ENCODE peak calls at places on chromosomes 2 and 18, in four cellular contexts. M, P, K and R are unnamed samples.

GRCh38 chr2:26399781-26400376 is 1.8 kb upstream of the DRC1 start:
- DNase-seq in K (no peak), P (no peak), M (no peak), R (peak; percentile 28)

GRCh38 chr2:136117391-136117841 is 533 bp downstream of the CXCR4 start:
- DNase-seq in M (no peak), K (no peak), P (no peak), R (peak; percentile 45)

GRCh38 chr18:12750076-12750707 is 47.4 kb downstream of the PSMG2 start:
- DNase-seq in M (no peak), K (no peak), P (peak; percentile 23), R (no peak)

GRCh38 chr2:144183744-144184143 is 336.2 kb downstream of the ZEB2 start:
- DNase-seq in M (no peak), P (peak; percentile 61), K (no peak), R (no peak)

GRCh38 chr2:160220545-160221009 is 20.5 kb upstream of the ITGB6 start:
- DNase-seq in P (no peak), M (no peak), K (no peak), R (no peak)

GRCh38 chr2:107735206-107735605 is 91.5 kb upstream of the RGPD4 start:
- DNase-seq in K (no peak), M (no peak), P (no peak), R (no peak)

GRCh38 chr2:176844461-176844860 is 368.1 kb upstream of the HNRNPA3 start:
- DNase-seq in M (no peak), K (no peak), P (no peak), R (no peak)

GRCh38 chr18:8865934-8866333 is 160.6 kb downstream of the MTCL1 start:
- DNase-seq in M (peak; percentile 64), K (no peak), P (no peak), R (no peak)

GRCh38 chr18:5444269-5444668 is 99.5 kb downstream of the EPB41L3 start:
- DNase-seq in M (no peak), P (no peak), K (no peak), R (no peak)

GRCh38 chr2:194765723-194766122 is 891.3 kb upstream of the SLC39A10 start:
- DNase-seq in P (no peak), K (no peak), M (no peak), R (no peak)

GRCh38 chr2:112938904-112939303 is 27.9 kb downstream of the IL37 start:
- DNase-seq in P (no peak), K (no peak), M (no peak), R (peak; percentile 9)
- TF ChIP-seq SPI1 in P (no peak), K (no peak), M (no peak), R (no peak)

DNA sequence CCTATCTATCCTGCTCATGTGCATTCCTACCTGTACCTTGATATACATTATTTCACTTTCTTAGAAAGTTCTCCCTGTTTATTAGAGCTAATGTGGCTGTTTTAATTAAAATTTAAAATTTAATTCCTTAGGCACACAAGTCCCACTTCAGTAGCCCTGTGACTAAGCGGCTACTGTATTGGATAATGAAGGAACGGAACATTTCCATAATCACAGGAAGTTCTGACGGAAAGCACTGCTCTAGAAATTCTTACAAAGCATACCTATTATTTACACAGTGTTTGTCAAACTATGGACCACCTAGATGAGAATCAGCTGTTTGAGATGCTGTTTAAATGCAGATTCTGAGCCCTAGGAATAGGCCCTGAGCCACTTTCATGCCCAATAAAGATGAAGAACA is 13.2 kb downstream of the GREB1L start:
- DNase-seq in P (no peak), M (no peak), K (no peak), R (no peak)
- TF ChIP-seq SPI1 in P (no peak), M (no peak), K (no peak), R (no peak)

GRCh38 chr2:130806370-130806769 is 30.3 kb upstream of the ARHGEF4 start:
- DNase-seq in P (no peak), K (no peak), M (no peak), R (no peak)

GRCh38 chr2:130810490-130810889 is 26.2 kb upstream of the ARHGEF4 start:
- DNase-seq in P (no peak), K (no peak), M (no peak), R (no peak)

GRCh38 chr2:130805613-130806012 is 31.1 kb upstream of the ARHGEF4 start:
- DNase-seq in P (no peak), K (no peak), M (no peak), R (no peak)

GRCh38 chr2:130807659-130808385 is 28.9 kb upstream of the ARHGEF4 start:
- DNase-seq in K (no peak), M (no peak), P (no peak), R (no peak)

DNA sequence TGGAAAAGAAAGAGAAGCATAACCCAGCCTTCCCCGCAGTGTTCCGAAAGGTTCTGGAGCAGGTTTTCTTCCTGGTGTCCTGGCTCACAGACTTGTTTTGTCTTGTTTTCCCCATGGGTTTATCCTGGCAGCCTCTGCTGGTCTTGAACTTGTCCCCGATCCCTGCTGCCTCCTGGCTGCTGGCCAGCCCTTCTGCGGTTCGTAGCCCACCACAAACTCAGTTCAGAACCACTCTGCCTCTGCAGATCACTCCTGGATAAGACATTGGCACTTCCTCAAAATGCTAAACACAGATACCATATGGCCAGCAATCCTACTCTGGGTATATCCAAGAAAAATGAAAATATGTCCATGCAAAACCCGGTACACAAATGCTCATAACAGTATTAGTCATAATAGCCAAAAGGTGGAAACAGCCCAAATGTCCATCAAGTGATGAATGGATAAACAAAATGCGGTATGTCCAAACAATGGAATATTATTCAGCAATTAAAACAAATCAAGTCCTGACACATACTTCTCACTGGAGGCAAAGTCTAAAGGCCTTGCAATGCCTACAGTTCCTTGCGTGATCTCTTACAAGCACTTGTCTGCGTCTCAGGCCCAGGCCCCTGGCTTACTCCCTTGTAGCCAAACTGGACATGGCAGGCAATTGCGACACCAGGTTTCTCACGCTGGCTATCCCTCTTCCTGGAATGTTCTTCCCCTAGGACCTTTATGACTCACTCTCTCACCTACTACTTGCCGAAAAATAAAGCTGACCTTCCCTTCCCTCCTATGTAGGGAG is 28.0 kb upstream of the ARHGEF4 start:
- DNase-seq in K (no peak), M (no peak), P (no peak), R (no peak)
- TF ChIP-seq SPI1 in K (no peak), M (peak; percentile 73), P (peak; percentile 33), R (peak; percentile 45)

GRCh38 chr2:231223458-231223970 is 25.1 kb downstream of the ARMC9 start:
- DNase-seq in K (no peak), M (no peak), P (no peak), R (no peak)
- TF ChIP-seq SPI1 in K (no peak), M (no peak), P (no peak), R (no peak)

GRCh38 chr2:66578853-66579158 is 143.9 kb downstream of the MEIS1 start:
- DNase-seq in K (no peak), P (no peak), M (no peak), R (no peak)
- TF ChIP-seq SPI1 in K (no peak), P (no peak), M (no peak), R (no peak)

GRCh38 chr2:212406716-212407115 is 131.9 kb downstream of the ERBB4 start:
- DNase-seq in M (no peak), P (no peak), K (no peak), R (no peak)
- TF ChIP-seq SPI1 in M (no peak), P (no peak), K (no peak), R (no peak)

GRCh38 chr18:77346446-77346845 is 96.8 kb downstream of the GALR1 start:
- DNase-seq in K (no peak), M (no peak), P (no peak), R (no peak)
- TF ChIP-seq SPI1 in K (no peak), M (no peak), P (no peak), R (no peak)